ENCODE peak calls at places on chromosomes 1 and 21, in six cellular contexts. D is sigmoid colon; M is CD8-positive, alpha-beta T cell; X is naive thymus-derived CD4-positive, alpha-beta T cell; I is mucosa of descending colon; B is HL-60. U is an unnamed sample.

GRCh38 chr1:60732977-60733401 is 349.4 kb upstream of the NFIA start:
- DNase-seq in D (no peak), M (no peak), X (no peak), I (no peak), B (no peak), U (no peak)

GRCh38 chr1:204102029-204102611 is 29.2 kb downstream of the SOX13 start:
- DNase-seq in D (no peak), M (no peak), X (no peak), I (no peak), B (no peak), U (peak)

GRCh38 chr1:15911141-15911540 is 63.6 kb downstream of the SPEN start:
- DNase-seq in D (no peak), M (no peak), X (no peak), I (no peak), B (no peak), U (no peak)

GRCh38 chr1:237578540-237578939 is 312.2 kb downstream of the ZP4 start:
- DNase-seq in D (no peak), M (no peak), X (no peak), I (no peak), B (no peak), U (no peak)

GRCh38 chr1:2481885-2482284 is 5.8 kb downstream of the PLCH2 start:
- DNase-seq in D (no peak), M (no peak), X (no peak), I (no peak), B (no peak), U (no peak)

GRCh38 chr1:3012511-3013291 is 8.6 kb upstream of the ACTRT2 start:
- DNase-seq in D (peak), M (peak), X (peak), I (peak), B (no peak), U (no peak)

GRCh38 chr21:18449586-18449985 is 46.0 kb upstream of the TMPRSS15 start:
- DNase-seq in D (no peak), M (no peak), X (no peak), I (no peak), B (no peak), U (no peak)

GRCh38 chr1:10651377-10651776 is 145.1 kb downstream of the CASZ1 start:
- DNase-seq in D (no peak), M (no peak), X (no peak), I (no peak), B (no peak), U (no peak)

GRCh38 chr1:64114012-64114525 is 89.4 kb upstream of the UBE2U start:
- DNase-seq in D (no peak), M (no peak), X (no peak), I (no peak), B (no peak), U (no peak)

GRCh38 chr21:41664881-41665765 is 101.7 kb downstream of the RIPK4 start:
- DNase-seq in D (no peak), M (no peak), X (no peak), I (peak), B (no peak), U (no peak)

GRCh38 chr21:37358392-37358791 is 8.2 kb upstream of the DYRK1A start:
- DNase-seq in D (no peak), M (no peak), X (no peak), I (no peak), B (no peak), U (peak)

GRCh38 chr1:100955322-100955721 is 59.4 kb downstream of the SLC30A7 start:
- DNase-seq in D (no peak), M (no peak), X (no peak), I (no peak), B (no peak), U (no peak)

GRCh38 chr1:28789816-28790215 is 22.2 kb upstream of the OPRD1 start:
- DNase-seq in D (no peak), M (no peak), X (no peak), I (no peak), B (no peak), U (no peak)

GRCh38 chr1:10322821-10323220 is 76.0 kb upstream of the PGD start:
- DNase-seq in D (no peak), M (no peak), X (no peak), I (no peak), B (no peak), U (no peak)

GRCh38 chr1:31579374-31579773 is 3.1 kb downstream of the TINAGL1 start:
- DNase-seq in D (peak), M (no peak), X (no peak), I (no peak), B (no peak), U (no peak)

GRCh38 chr1:233327938-233328660 is 575 bp downstream of the MAP3K21 start:
- DNase-seq in D (no peak), M (no peak), X (peak), I (peak), B (no peak), U (no peak)

GRCh38 chr21:20998456-20998789 is 214 bp downstream of the NCAM2 start:
- DNase-seq in D (no peak), M (no peak), X (no peak), I (no peak), B (no peak), U (no peak)

GRCh38 chr1:28287315-28287714 is 28.0 kb downstream of the SESN2 start:
- DNase-seq in D (no peak), M (no peak), X (no peak), I (no peak), B (no peak), U (no peak)

GRCh38 chr1:13451399-13451965 is 41.2 kb downstream of the PRAMEF20 start:
- DNase-seq in D (no peak), M (no peak), X (no peak), I (peak), B (no peak), U (no peak)

GRCh38 chr1:242477944-242478343 is 46.6 kb downstream of the PLD5 start:
- DNase-seq in D (no peak), M (no peak), X (no peak), I (no peak), B (no peak), U (no peak)

GRCh38 chr1:217224201-217224600 is 406.7 kb downstream of the GPATCH2 start:
- DNase-seq in D (no peak), M (no peak), X (no peak), I (no peak), B (no peak), U (no peak)

GRCh38 chr1:39294531-39294930 is 90.0 kb downstream of the MACF1 start:
- DNase-seq in D (no peak), M (no peak), X (no peak), I (no peak), B (no peak), U (no peak)

GRCh38 chr1:28642847-28643635 is at the start of gene TAF12:
- DNase-seq in D (peak), M (peak), X (peak), I (peak), B (peak), U (peak)

GRCh38 chr1:54137532-54138061 is 15.2 kb downstream of the CDCP2 start:
- DNase-seq in D (no peak), M (no peak), X (no peak), I (no peak), B (no peak), U (no peak)

GRCh38 chr1:109396513-109396839 is 1.2 kb downstream of the SORT1 start:
- DNase-seq in D (no peak), M (no peak), X (no peak), I (no peak), B (no peak), U (no peak)
- H3K4me3 ChIP-seq in D (peak), M (no peak), X (peak), I (no peak), B (no peak), U (peak)

GRCh38 chr1:59163268-59164092 is 133.4 kb upstream of the FGGY start:
- DNase-seq in D (no peak), M (no peak), X (no peak), I (no peak), B (no peak), U (no peak)
- H3K4me3 ChIP-seq in D (no peak), M (no peak), X (no peak), I (no peak), B (no peak), U (no peak)

GRCh38 chr1:42947965-42948732 is 10.5 kb downstream of the SLC2A1 start:
- DNase-seq in D (no peak), M (no peak), X (no peak), I (no peak), B (no peak), U (no peak)

GRCh38 chr1:42951588-42951987 is 7.1 kb downstream of the SLC2A1 start:
- DNase-seq in D (no peak), M (no peak), X (no peak), I (no peak), B (no peak), U (no peak)

GRCh38 chr1:42952353-42953001 is 6.2 kb downstream of the SLC2A1 start:
- DNase-seq in D (no peak), M (no peak), X (no peak), I (no peak), B (no peak), U (no peak)

GRCh38 chr1:42949312-42950145 is 9.1 kb downstream of the SLC2A1 start:
- DNase-seq in D (no peak), M (no peak), X (no peak), I (no peak), B (no peak), U (no peak)

GRCh38 chr1:42950146-42950480 is 8.6 kb downstream of the SLC2A1 start:
- DNase-seq in D (no peak), M (no peak), X (no peak), I (no peak), B (no peak), U (no peak)
- H3K4me3 ChIP-seq in D (no peak), M (no peak), X (no peak), I (no peak), B (no peak), U (no peak)

DNA sequence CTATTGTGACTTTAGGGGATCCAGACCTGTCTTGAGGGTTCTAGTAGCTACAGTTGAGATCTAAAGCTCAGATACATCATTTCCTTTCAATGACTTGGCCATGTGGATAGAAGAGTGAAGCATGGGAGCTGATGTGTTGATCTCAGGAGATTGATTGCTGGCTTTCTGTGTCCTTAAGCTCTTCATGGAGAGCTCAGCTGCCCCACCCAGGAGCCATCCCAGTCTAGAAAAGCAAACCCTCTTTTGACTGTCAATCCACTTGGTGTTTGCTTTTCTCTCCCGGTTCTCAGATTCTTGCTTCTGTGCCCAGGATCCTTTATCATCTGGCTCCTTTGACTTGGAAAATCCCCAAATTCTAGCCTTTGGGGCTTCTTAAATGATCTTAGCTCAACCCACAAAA is 87.2 kb downstream of the ATP1A1 start:
- DNase-seq in D (no peak), M (no peak), X (no peak), I (no peak), B (no peak), U (no peak)
- H3K4me3 ChIP-seq in D (no peak), M (no peak), X (no peak), I (no peak), B (no peak), U (no peak)

GRCh38 chr1:65393928-65394327 is 26.5 kb upstream of the LEPR start:
- DNase-seq in D (no peak), M (no peak), X (no peak), I (no peak), B (no peak), U (no peak)

GRCh38 chr1:65395887-65396612 is 24.4 kb upstream of the LEPR start:
- DNase-seq in D (no peak), M (no peak), X (no peak), I (no peak), B (no peak), U (no peak)

GRCh38 chr1:65401612-65402011 is 18.9 kb upstream of the LEPR start:
- DNase-seq in D (no peak), M (no peak), X (no peak), I (no peak), B (no peak), U (no peak)

GRCh38 chr1:65399003-65399402 is 21.5 kb upstream of the LEPR start:
- DNase-seq in D (no peak), M (no peak), X (no peak), I (no peak), B (no peak), U (no peak)

DNA sequence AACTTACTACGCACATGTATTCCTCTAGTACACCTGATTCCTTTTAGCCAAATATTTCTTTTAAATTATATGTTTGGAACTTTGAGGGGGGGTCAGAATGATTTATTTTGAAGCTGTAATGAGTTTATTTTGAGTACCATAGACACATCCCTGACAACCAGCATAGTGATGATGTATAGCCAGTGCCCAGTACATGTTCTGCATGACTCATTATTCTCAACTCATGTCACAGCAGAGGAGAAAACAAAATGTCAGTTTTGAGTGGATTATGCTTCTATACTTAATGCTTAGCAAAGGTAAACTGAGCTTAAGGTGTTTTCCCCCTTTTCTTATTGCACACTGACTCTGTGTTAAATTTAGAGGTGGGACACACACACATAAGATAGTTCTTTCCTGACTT is 22.4 kb upstream of the LEPR start:
- DNase-seq in D (no peak), M (no peak), X (no peak), I (no peak), B (no peak), U (no peak)
- H3K4me3 ChIP-seq in D (no peak), M (no peak), X (no peak), I (no peak), B (no peak), U (no peak)